ENCODE peak calls at places on chromosome 19, in four cellular contexts. I, P, R and X are unnamed samples.

GRCh38 chr19:6888967-6889366 is 1.6 kb downstream of the ADGRE1 start:
- DNase-seq in P (no peak), I (no peak), R (no peak), X (no peak)

GRCh38 chr19:11496391-11497163 is 9.1 kb downstream of the ZNF653 start:
- DNase-seq in P (peak), I (peak), R (peak), X (peak)

GRCh38 chr19:50333737-50334617 is 4.8 kb upstream of the KCNC3 start:
- DNase-seq in R (no peak), I (peak), P (peak), X (no peak)

GRCh38 chr19:6740589-6741348 is 1.3 kb downstream of the TRIP10 start:
- DNase-seq in R (peak), I (peak), P (peak), X (peak)

GRCh38 chr19:32642771-32643170 is 32.2 kb downstream of the ANKRD27 start:
- DNase-seq in I (no peak), P (no peak), R (no peak), X (no peak)

GRCh38 chr19:397321-397720 is 11.6 kb downstream of the C2CD4C start:
- DNase-seq in I (no peak), P (no peak), R (no peak), X (no peak)

GRCh38 chr19:58575183-58576041 is 2.3 kb upstream of the MZF1 start:
- DNase-seq in R (peak), I (peak), P (peak), X (peak)

GRCh38 chr19:6714749-6715555 is 5.5 kb downstream of the C3 start:
- DNase-seq in P (no peak), R (no peak), I (no peak), X (no peak)

GRCh38 chr19:46390121-46390858 is 23.1 kb downstream of the CCDC8 start:
- DNase-seq in R (no peak), I (no peak), P (no peak), X (no peak)

GRCh38 chr19:4403005-4403761 is 743 bp downstream of the CHAF1A start:
- DNase-seq in R (peak), I (no peak), P (no peak), X (no peak)

GRCh38 chr19:7904074-7905020 is 670 bp downstream of the MAP2K7 start:
- DNase-seq in I (no peak), P (no peak), R (no peak), X (no peak)

GRCh38 chr19:47109541-47110375 is 3.8 kb downstream of the ZC3H4 start:
- DNase-seq in P (peak), I (no peak), R (peak), X (peak)

GRCh38 chr19:10797541-10798256 is 38.3 kb downstream of the TMED1 start:
- DNase-seq in I (no peak), P (no peak), R (no peak), X (no peak)

GRCh38 chr19:1154731-1155351 is 19.2 kb downstream of the SBNO2 start:
- DNase-seq in R (peak), P (peak), I (peak), X (peak)

GRCh38 chr19:29810504-29810871 is 1.3 kb upstream of the CCNE1 start:
- DNase-seq in P (peak), I (no peak), R (peak), X (peak)

GRCh38 chr19:34171539-34171876 is 796 bp upstream of the LSM14A start:
- DNase-seq in I (peak), R (peak), P (peak), X (peak)

GRCh38 chr19:1400281-1401137 is 833 bp downstream of the GAMT start:
- DNase-seq in R (peak), I (no peak), P (no peak), X (no peak)

GRCh38 chr19:50815443-50815842 is 8.1 kb downstream of the KLK1 start:
- DNase-seq in I (no peak), P (no peak), R (no peak), X (no peak)

GRCh38 chr19:18894254-18895037 is 1.5 kb downstream of the CERS1 start:
- DNase-seq in P (no peak), I (no peak), R (no peak), X (no peak)

GRCh38 chr19:641702-642101 is 2.0 kb downstream of the FGF22 start:
- DNase-seq in R (no peak), P (peak), I (no peak), X (no peak)

GRCh38 chr19:1232652-1233360 is 5.0 kb downstream of the CBARP start:
- DNase-seq in P (peak), R (peak), I (no peak), X (no peak)

GRCh38 chr19:14381689-14382474 is 638 bp downstream of the ADGRE5 start:
- DNase-seq in I (no peak), P (peak), R (peak), X (peak)